ENCODE peak calls at places on chromosomes 11 and 22, in nine cellular contexts. Q, Y, P, F, C, W, K, N and X are unnamed samples.
A peak's percentile ranks its signal among the peaks of the same experiment; 100 is the strongest.

GRCh38 chr11:1049431-1049891 is 12.9 kb upstream of the MUC6 start:
- DNase-seq in Q (no peak), Y (no peak), P (no peak), F (no peak), C (no peak), W (no peak), K (no peak), N (no peak), X (no peak)

GRCh38 chr11:46876471-46876870 is 30.4 kb upstream of the CKAP5 start:
- DNase-seq in Q (no peak), Y (no peak), P (no peak), F (no peak), C (no peak), W (no peak), K (no peak), N (no peak), X (no peak)

GRCh38 chr11:55942785-55943392 is 6.7 kb upstream of the OR5I1 start:
- DNase-seq in Q (peak; percentile 18), Y (peak; percentile 49), P (peak; percentile 84), F (peak; percentile 7), C (peak; percentile 75), W (peak; percentile 66), K (peak; percentile 57), N (peak; percentile 77), X (peak; percentile 32)

GRCh38 chr11:83047515-83048225 is 24.0 kb downstream of the RAB30 start:
- DNase-seq in Q (no peak), Y (no peak), P (no peak), F (no peak), C (no peak), W (no peak), K (no peak), N (no peak), X (no peak)

GRCh38 chr11:125626381-125626950 is 1.5 kb downstream of the CHEK1 start:
- DNase-seq in Q (no peak), Y (peak; percentile 72), P (peak; percentile 93), F (no peak), C (no peak), W (no peak), K (peak; percentile 67), N (no peak), X (peak; percentile 77)

GRCh38 chr11:115941481-115941993 is 437.3 kb upstream of the CADM1 start:
- DNase-seq in Q (no peak), Y (no peak), P (no peak), F (no peak), C (no peak), W (no peak), K (no peak), N (peak; percentile 39), X (no peak)

GRCh38 chr22:47163876-47164513 is 401.5 kb downstream of the TBC1D22A start:
- DNase-seq in Q (no peak), Y (no peak), P (no peak), F (no peak), C (no peak), W (no peak), K (no peak), N (no peak), X (no peak)

GRCh38 chr22:46894851-46895640 is 132.6 kb downstream of the TBC1D22A start:
- DNase-seq in Q (no peak), Y (no peak), P (no peak), F (no peak), C (no peak), W (no peak), K (no peak), N (no peak), X (no peak)

GRCh38 chr11:112882494-112883381 is 78.5 kb upstream of the NCAM1 start:
- DNase-seq in Q (no peak), Y (no peak), P (no peak), F (peak; percentile 70), C (peak; percentile 62), W (no peak), K (no peak), N (no peak), X (no peak)

GRCh38 chr11:35629914-35630313 is 11.7 kb downstream of the FJX1 start:
- DNase-seq in Q (peak; percentile 86), Y (peak; percentile 98), P (no peak), F (no peak), C (peak; percentile 78), W (no peak), K (no peak), N (peak; percentile 99), X (no peak)

GRCh38 chr11:66848671-66849500 is 5.6 kb downstream of the RCE1 start:
- DNase-seq in Q (no peak), Y (no peak), P (no peak), F (peak; percentile 16), C (no peak), W (no peak), K (no peak), N (no peak), X (no peak)

GRCh38 chr11:66851251-66851620 is 5.6 kb upstream of the LRFN4 start:
- DNase-seq in Q (no peak), Y (no peak), P (no peak), F (peak; percentile 27), C (no peak), W (no peak), K (no peak), N (no peak), X (no peak)

GRCh38 chr11:66850588-66851250 is 6.1 kb upstream of the LRFN4 start:
- DNase-seq in Q (no peak), Y (no peak), P (no peak), F (peak; percentile 22), C (no peak), W (no peak), K (no peak), N (no peak), X (no peak)

GRCh38 chr11:66850235-66850587 is 6.7 kb upstream of the LRFN4 start:
- DNase-seq in Q (no peak), Y (no peak), P (no peak), F (peak; percentile 17), C (no peak), W (no peak), K (no peak), N (no peak), X (no peak)

GRCh38 chr11:66849501-66850234 is 6.4 kb downstream of the RCE1 start:
- DNase-seq in Q (no peak), Y (no peak), P (no peak), F (peak; percentile 30), C (no peak), W (no peak), K (no peak), N (no peak), X (no peak)
- TF ChIP-seq EZH2phosphoT487 in Q (no peak), Y (no peak), P (no peak), F (no peak), C (no peak), W (no peak), K (no peak), N (no peak), X (no peak)

GRCh38 chr22:44445307-44445680 is 52.7 kb downstream of the RTL6 start:
- DNase-seq in Q (no peak), Y (no peak), P (no peak), F (no peak), C (no peak), W (no peak), K (no peak), N (no peak), X (no peak)
- H2AFZ ChIP-seq in Q (no peak overlapping the region), Y (no peak overlapping the region), P (no peak overlapping the region), F (no peak overlapping the region), C (no peak overlapping the region), W (no peak overlapping the region), K (no peak overlapping the region), N (no peak overlapping the region), X (no peak overlapping the region)

GRCh38 chr11:111557425-111558111 is 17.0 kb downstream of the LAYN start:
- DNase-seq in Q (no peak), Y (peak; percentile 98), P (no peak), F (no peak), C (peak; percentile 45), W (no peak), K (no peak), N (peak; percentile 98), X (no peak)
- H3K4me2 ChIP-seq in Q (no peak overlapping the region), Y (peak overlapping the region; percentile 85), P (no peak overlapping the region), F (peak overlapping the region; percentile 36), C (no peak overlapping the region), W (no peak overlapping the region), K (no peak overlapping the region), N (peak overlapping the region; percentile 66), X (no peak overlapping the region)

DNA sequence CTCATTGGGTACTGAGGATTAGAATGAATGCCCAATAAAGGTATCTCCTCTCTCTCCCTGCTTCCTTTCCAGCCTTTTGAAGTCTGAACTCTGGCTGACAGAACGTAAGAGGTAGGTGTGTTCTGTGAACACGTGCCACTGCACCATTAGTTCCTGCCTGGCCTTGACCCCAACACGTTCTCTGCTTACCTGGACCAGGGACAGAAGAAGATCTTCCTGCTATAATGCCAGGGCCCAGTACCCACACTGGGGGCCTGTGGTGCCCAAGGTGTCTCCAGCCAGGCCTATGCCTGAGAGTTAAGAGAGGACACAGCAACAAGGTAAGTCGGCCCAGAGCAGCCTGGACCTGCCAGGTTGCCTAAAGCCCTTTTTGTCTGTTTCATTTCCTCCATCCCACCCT is 147.7 kb upstream of the TIMP3 start:
- DNase-seq in Q (no peak), Y (no peak), P (no peak), F (no peak), C (no peak), W (no peak), K (no peak), N (no peak), X (no peak)
- TF ChIP-seq EZH2phosphoT487 in Q (no peak), Y (no peak), P (no peak), F (no peak), C (no peak), W (no peak), K (no peak), N (no peak), X (no peak)